ENCODE peak calls at places on chromosomes 16 and 17, in six cellular contexts. Y, C, M, I, R and W are unnamed samples.

GRCh38 chr17:76726766-76727718 is at the start of gene METTL23:
- DNase-seq in M (peak), R (peak), C (peak), Y (peak), I (peak), W (peak)

GRCh38 chr16:75236232-75236631 is 15.2 kb downstream of the BCAR1 start:
- DNase-seq in Y (no peak), I (no peak), M (peak), C (no peak), R (no peak), W (no peak)

GRCh38 chr17:71726320-71726719 is 394.5 kb upstream of the SOX9 start:
- DNase-seq in Y (no peak), I (no peak), C (no peak), R (no peak), M (no peak), W (no peak)

GRCh38 chr16:83258366-83258765 is 549.4 kb upstream of the HSBP1 start:
- DNase-seq in I (no peak), C (no peak), R (no peak), M (no peak), Y (no peak), W (no peak)

GRCh38 chr17:9971991-9972390 is 66.9 kb upstream of the RCVRN start:
- DNase-seq in Y (no peak), R (peak), I (peak), C (peak), M (peak), W (no peak)

GRCh38 chr17:10149573-10150399 is 48.6 kb downstream of the GAS7 start:
- DNase-seq in Y (no peak), M (no peak), I (no peak), C (no peak), R (no peak), W (no peak)

GRCh38 chr17:44906010-44906646 is 6.9 kb upstream of the EFTUD2 start:
- DNase-seq in C (no peak), M (no peak), R (no peak), Y (no peak), I (peak), W (no peak)

GRCh38 chr17:67051837-67052236 is 7.5 kb downstream of the CACNG1 start:
- DNase-seq in M (no peak), I (no peak), R (no peak), C (no peak), Y (no peak), W (no peak)